ENCODE peak calls at places on chromosome 7, in five cellular contexts. One of them, this sample, is unnamed.

GRCh38 chr7:107660381-107661080 is at the start of gene SLC26A4:
- DNase-seq in breast epithelium: no peak
- DNase-seq in HCT116: no peak
- DNase-seq in uterus: no peak
- DNase-seq in suprapubic skin: no peak
- DNase-seq in this sample: peak

GRCh38 chr7:22319424-22320403 is 37.2 kb downstream of the RAPGEF5 start:
- DNase-seq in suprapubic skin: no peak
- DNase-seq in uterus: no peak
- DNase-seq in breast epithelium: no peak
- DNase-seq in HCT116: no peak
- DNase-seq in this sample: no peak

GRCh38 chr7:12403287-12404181 is at the start of gene VWDE:
- DNase-seq in uterus: no peak
- DNase-seq in HCT116: peak
- DNase-seq in breast epithelium: peak
- DNase-seq in suprapubic skin: no peak
- DNase-seq in this sample: peak

GRCh38 chr7:32892521-32893224 is 1.1 kb upstream of the KBTBD2 start:
- DNase-seq in HCT116: peak
- DNase-seq in uterus: peak
- DNase-seq in suprapubic skin: no peak
- DNase-seq in breast epithelium: peak
- DNase-seq in this sample: peak

GRCh38 chr7:117993377-117994003 is 120.2 kb upstream of the CTTNBP2 start:
- DNase-seq in uterus: no peak
- DNase-seq in breast epithelium: no peak
- DNase-seq in HCT116: peak
- DNase-seq in suprapubic skin: no peak
- DNase-seq in this sample: no peak

GRCh38 chr7:47375121-47375551 is 206.8 kb downstream of the TNS3 start:
- DNase-seq in uterus: no peak
- DNase-seq in HCT116: no peak
- DNase-seq in suprapubic skin: no peak
- DNase-seq in breast epithelium: no peak
- DNase-seq in this sample: no peak

GRCh38 chr7:127189885-127190284 is 62.9 kb downstream of the GRM8 start:
- DNase-seq in suprapubic skin: no peak
- DNase-seq in uterus: no peak
- DNase-seq in breast epithelium: no peak
- DNase-seq in HCT116: no peak
- DNase-seq in this sample: no peak

GRCh38 chr7:3301831-3302618 is 973 bp downstream of the SDK1 start:
- DNase-seq in uterus: peak
- DNase-seq in suprapubic skin: no peak
- DNase-seq in HCT116: no peak
- DNase-seq in breast epithelium: no peak
- DNase-seq in this sample: peak

GRCh38 chr7:84022686-84023308 is 171.8 kb downstream of the SEMA3A start:
- DNase-seq in uterus: no peak
- DNase-seq in HCT116: no peak
- DNase-seq in suprapubic skin: no peak
- DNase-seq in breast epithelium: no peak
- DNase-seq in this sample: peak

GRCh38 chr7:91657386-91658120 is 222.9 kb downstream of the MTERF1 start:
- DNase-seq in HCT116: no peak
- DNase-seq in breast epithelium: no peak
- DNase-seq in uterus: no peak
- DNase-seq in suprapubic skin: no peak
- DNase-seq in this sample: no peak

GRCh38 chr7:74174606-74175082 is 488 bp downstream of the EIF4H start:
- DNase-seq in breast epithelium: no peak
- DNase-seq in uterus: peak
- DNase-seq in HCT116: no peak
- DNase-seq in suprapubic skin: peak
- DNase-seq in this sample: peak

GRCh38 chr7:129315916-129316315 is 91.1 kb downstream of the AHCYL2 start:
- DNase-seq in breast epithelium: no peak
- DNase-seq in uterus: no peak
- DNase-seq in suprapubic skin: no peak
- DNase-seq in HCT116: no peak
- DNase-seq in this sample: no peak

GRCh38 chr7:55100172-55100961 is 81.5 kb downstream of the EGFR start:
- DNase-seq in uterus: peak
- DNase-seq in HCT116: no peak
- DNase-seq in breast epithelium: no peak
- DNase-seq in suprapubic skin: peak
- DNase-seq in this sample: peak

DNA sequence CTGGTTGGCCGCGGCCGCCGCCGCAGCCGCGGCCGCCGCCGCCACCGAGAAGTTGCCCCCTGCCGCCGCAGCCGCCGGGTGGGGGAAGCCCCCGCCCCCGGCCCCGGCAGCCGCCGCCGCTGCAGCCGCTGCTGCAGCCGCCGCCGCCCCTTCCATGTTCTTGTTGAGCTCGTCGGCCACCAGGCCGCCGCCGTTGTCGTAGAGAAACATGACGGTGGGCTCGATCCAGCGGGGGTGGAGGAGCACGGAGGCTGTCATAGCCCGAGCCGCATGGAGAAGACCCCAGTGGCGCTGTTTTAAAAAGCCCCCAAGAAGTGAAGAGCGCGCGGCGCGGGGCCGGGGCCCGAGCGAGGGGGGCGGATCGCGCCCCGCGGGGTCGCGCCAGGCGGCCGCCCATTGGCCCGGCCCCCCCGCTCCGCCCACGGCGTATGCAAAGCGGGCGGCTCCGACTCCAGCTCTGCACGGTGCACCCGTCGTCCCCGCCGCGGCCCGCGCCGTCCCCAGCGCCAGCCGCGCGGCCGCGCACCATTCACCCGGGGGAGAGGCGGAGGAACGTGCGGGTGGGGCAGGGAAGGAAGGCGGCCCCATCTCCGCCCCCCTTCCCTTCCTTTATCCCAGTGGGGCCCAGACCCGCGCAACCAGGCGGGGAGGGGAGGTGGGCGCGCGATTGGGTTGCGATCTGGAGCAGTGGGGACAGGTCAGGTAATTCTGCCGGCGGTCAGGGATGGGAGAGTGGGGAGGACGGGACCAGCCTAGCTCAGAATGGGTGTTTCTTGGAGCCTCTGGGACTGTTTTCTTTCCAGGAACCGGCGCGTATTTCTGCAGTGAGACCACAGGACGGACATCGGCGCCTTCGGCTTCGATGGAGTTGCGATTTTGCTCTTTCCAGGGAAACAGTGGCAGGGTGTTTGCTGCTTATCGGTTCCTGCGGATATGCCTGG is at the start of gene HOXA13:
- DNase-seq in suprapubic skin: peak
- DNase-seq in uterus: no peak
- DNase-seq in HCT116: peak
- DNase-seq in breast epithelium: no peak
- DNase-seq in this sample: no peak
- TF ChIP-seq POLR2A in suprapubic skin: no peak
- TF ChIP-seq POLR2A in uterus: no peak
- TF ChIP-seq POLR2A in HCT116: peak
- TF ChIP-seq POLR2A in breast epithelium: no peak
- TF ChIP-seq POLR2A in this sample: no peak

DNA sequence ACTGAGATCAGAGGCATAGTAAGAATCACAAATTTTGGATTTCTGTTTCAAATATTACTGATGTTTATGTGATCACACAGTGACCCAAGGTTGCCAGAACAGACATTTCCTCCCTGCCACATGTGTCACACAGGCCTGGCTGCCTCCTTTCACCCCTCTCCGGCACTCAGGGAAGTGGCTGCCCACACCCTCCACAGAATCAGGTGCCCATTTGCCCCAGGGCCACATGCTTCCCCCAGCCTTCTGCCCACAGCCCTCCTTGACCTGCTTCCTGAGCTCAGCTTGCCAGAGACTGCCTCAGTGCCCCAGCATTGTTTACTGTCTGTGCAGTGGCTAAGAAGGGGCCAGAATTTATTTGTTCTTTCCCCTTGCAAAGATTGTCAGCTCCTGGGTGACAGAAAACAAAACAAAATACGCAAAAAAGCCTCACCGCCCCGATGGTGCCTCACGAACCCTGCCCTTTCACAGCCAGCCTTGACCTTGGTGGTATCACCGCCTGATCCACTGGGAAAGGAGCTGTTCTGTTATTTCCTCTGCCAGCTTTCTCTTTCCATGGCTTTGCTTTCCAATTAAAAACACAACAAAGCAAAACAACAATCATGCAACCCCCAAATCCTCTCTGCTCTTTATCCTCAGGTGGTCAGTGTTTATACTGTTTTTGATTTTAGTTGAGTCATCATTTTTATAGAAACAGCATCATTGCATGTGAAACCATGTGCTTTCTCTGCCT is 52.8 kb downstream of the CHN2 start:
- DNase-seq in HCT116: no peak
- DNase-seq in breast epithelium: no peak
- DNase-seq in uterus: no peak
- DNase-seq in suprapubic skin: no peak
- DNase-seq in this sample: no peak
- H3K27ac ChIP-seq in HCT116: no peak
- H3K27ac ChIP-seq in breast epithelium: no peak
- H3K27ac ChIP-seq in uterus: peak
- H3K27ac ChIP-seq in suprapubic skin: peak
- H3K27ac ChIP-seq in this sample: peak

DNA sequence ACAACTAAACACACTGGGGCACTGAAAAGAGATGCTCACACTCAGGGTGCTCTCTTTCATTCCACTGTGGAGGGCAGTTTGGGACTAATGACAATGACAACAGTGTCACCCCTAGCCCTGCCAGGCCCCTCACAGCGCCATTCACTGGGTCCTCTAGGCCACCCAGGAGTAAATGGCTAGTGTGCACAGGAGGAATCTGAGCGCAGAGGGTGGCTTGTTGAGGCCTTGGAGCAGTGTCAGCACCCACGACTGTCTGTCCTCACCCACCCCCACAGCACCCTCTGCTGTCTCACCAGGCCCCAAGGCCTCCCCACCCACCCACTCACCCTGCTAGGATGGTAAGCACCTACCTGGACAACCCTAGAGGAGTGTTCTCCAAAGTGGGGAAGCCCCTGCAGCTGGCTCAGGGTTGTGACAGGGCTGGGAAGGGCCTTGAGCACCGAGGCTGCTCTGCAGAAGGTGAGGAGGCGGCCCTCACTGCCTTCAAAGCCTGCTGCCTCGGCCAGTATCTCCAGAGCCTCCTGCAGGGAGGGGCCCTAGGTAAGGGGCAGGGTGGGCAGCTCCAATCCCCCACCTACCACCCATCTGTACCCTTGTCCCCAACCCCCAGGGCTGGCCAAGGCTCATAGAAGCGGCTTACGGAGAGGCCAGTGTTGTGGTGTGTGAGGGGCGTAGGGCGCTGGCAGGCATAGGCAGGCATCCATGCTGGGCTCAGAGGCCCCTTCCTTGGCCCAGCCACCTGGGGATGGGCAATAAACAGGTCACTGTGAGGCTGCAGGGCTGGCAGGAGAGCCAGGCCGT is 2.9 kb downstream of the POLM start:
- DNase-seq in suprapubic skin: no peak
- DNase-seq in uterus: no peak
- DNase-seq in HCT116: no peak
- DNase-seq in breast epithelium: no peak
- DNase-seq in this sample: no peak
- TF ChIP-seq POLR2A in suprapubic skin: no peak
- TF ChIP-seq POLR2A in uterus: no peak
- TF ChIP-seq POLR2A in HCT116: no peak
- TF ChIP-seq POLR2A in breast epithelium: no peak
- TF ChIP-seq POLR2A in this sample: no peak

GRCh38 chr7:130341882-130342281 is 2.7 kb upstream of the CPA5 start:
- DNase-seq in uterus: no peak
- DNase-seq in HCT116: no peak
- DNase-seq in suprapubic skin: no peak
- DNase-seq in breast epithelium: no peak
- DNase-seq in this sample: no peak
- H3K27ac ChIP-seq in uterus: no peak
- H3K27ac ChIP-seq in HCT116: no peak
- H3K27ac ChIP-seq in suprapubic skin: no peak
- H3K27ac ChIP-seq in breast epithelium: no peak
- H3K27ac ChIP-seq in this sample: no peak